ENCODE peak calls at places on chromosomes 12 and 14, in eight cellular contexts. One of them, this sample, is unnamed.

GRCh38 chr14:31965735-31966598 is 111.1 kb upstream of the ARHGAP5 start:
- DNase-seq in HepG2: peak; percentile 96
- DNase-seq in endodermal cell: no peak
- DNase-seq in left lung: no peak
- DNase-seq in heart right ventricle: no peak
- DNase-seq in CD8-positive, alpha-beta memory T cell: no peak
- DNase-seq in endothelial cell of umbilical vein: no peak
- DNase-seq in esophagus squamous epithelium: no peak
- DNase-seq in this sample: no peak

GRCh38 chr12:63103489-63104131 is 47.4 kb downstream of the AVPR1A start:
- DNase-seq in HepG2: peak; percentile 15
- DNase-seq in endodermal cell: no peak
- DNase-seq in left lung: no peak
- DNase-seq in heart right ventricle: no peak
- DNase-seq in CD8-positive, alpha-beta memory T cell: no peak
- DNase-seq in endothelial cell of umbilical vein: peak; percentile 36
- DNase-seq in esophagus squamous epithelium: no peak
- DNase-seq in this sample: no peak

GRCh38 chr12:130850418-130851021 is 11.5 kb upstream of the STX2 start:
- DNase-seq in HepG2: no peak
- DNase-seq in endodermal cell: peak; percentile 59
- DNase-seq in left lung: no peak
- DNase-seq in heart right ventricle: no peak
- DNase-seq in CD8-positive, alpha-beta memory T cell: no peak
- DNase-seq in endothelial cell of umbilical vein: no peak
- DNase-seq in esophagus squamous epithelium: no peak
- DNase-seq in this sample: no peak

GRCh38 chr12:50505945-50506344 is 1.2 kb downstream of the DIP2B start:
- DNase-seq in HepG2: no peak
- DNase-seq in endodermal cell: no peak
- DNase-seq in left lung: no peak
- DNase-seq in heart right ventricle: no peak
- DNase-seq in CD8-positive, alpha-beta memory T cell: no peak
- DNase-seq in endothelial cell of umbilical vein: peak; percentile 63
- DNase-seq in esophagus squamous epithelium: no peak
- DNase-seq in this sample: no peak

GRCh38 chr14:68110989-68111704 is 291.6 kb downstream of the RAD51B start:
- DNase-seq in HepG2: no peak
- DNase-seq in endodermal cell: no peak
- DNase-seq in left lung: no peak
- DNase-seq in heart right ventricle: no peak
- DNase-seq in CD8-positive, alpha-beta memory T cell: no peak
- DNase-seq in endothelial cell of umbilical vein: no peak
- DNase-seq in esophagus squamous epithelium: no peak
- DNase-seq in this sample: no peak

GRCh38 chr12:13581031-13581430 is 384.5 kb downstream of the EMP1 start:
- DNase-seq in HepG2: no peak
- DNase-seq in endodermal cell: no peak
- DNase-seq in left lung: no peak
- DNase-seq in heart right ventricle: no peak
- DNase-seq in CD8-positive, alpha-beta memory T cell: no peak
- DNase-seq in endothelial cell of umbilical vein: no peak
- DNase-seq in esophagus squamous epithelium: no peak
- DNase-seq in this sample: no peak

GRCh38 chr12:130198026-130198662 is 35.9 kb downstream of the FZD10 start:
- DNase-seq in HepG2: no peak
- DNase-seq in endodermal cell: peak; percentile 44
- DNase-seq in left lung: no peak
- DNase-seq in heart right ventricle: no peak
- DNase-seq in CD8-positive, alpha-beta memory T cell: no peak
- DNase-seq in endothelial cell of umbilical vein: no peak
- DNase-seq in esophagus squamous epithelium: no peak
- DNase-seq in this sample: no peak

GRCh38 chr14:30861200-30861599 is 13.2 kb upstream of the COCH start:
- DNase-seq in HepG2: no peak
- DNase-seq in endodermal cell: no peak
- DNase-seq in left lung: no peak
- DNase-seq in heart right ventricle: no peak
- DNase-seq in CD8-positive, alpha-beta memory T cell: no peak
- DNase-seq in endothelial cell of umbilical vein: no peak
- DNase-seq in esophagus squamous epithelium: no peak
- DNase-seq in this sample: no peak

GRCh38 chr12:131979606-131980005 is 29.9 kb downstream of the EP400 start:
- DNase-seq in HepG2: no peak
- DNase-seq in endodermal cell: peak; percentile 24
- DNase-seq in left lung: no peak
- DNase-seq in heart right ventricle: no peak
- DNase-seq in CD8-positive, alpha-beta memory T cell: no peak
- DNase-seq in endothelial cell of umbilical vein: no peak
- DNase-seq in esophagus squamous epithelium: no peak
- DNase-seq in this sample: no peak

GRCh38 chr12:120901818-120902217 is 2.3 kb downstream of the SPPL3 start:
- DNase-seq in HepG2: no peak
- DNase-seq in endodermal cell: peak; percentile 28
- DNase-seq in left lung: no peak
- DNase-seq in heart right ventricle: no peak
- DNase-seq in CD8-positive, alpha-beta memory T cell: no peak
- DNase-seq in endothelial cell of umbilical vein: no peak
- DNase-seq in esophagus squamous epithelium: no peak
- DNase-seq in this sample: no peak

GRCh38 chr12:54352022-54352531 is 12.2 kb downstream of the GPR84 start:
- DNase-seq in HepG2: no peak
- DNase-seq in endodermal cell: peak; percentile 93
- DNase-seq in left lung: no peak
- DNase-seq in heart right ventricle: peak; percentile 65
- DNase-seq in CD8-positive, alpha-beta memory T cell: no peak
- DNase-seq in endothelial cell of umbilical vein: no peak
- DNase-seq in esophagus squamous epithelium: no peak
- DNase-seq in this sample: peak; percentile 76

GRCh38 chr12:51759695-51760094 is 88.8 kb downstream of the FIGNL2 start:
- DNase-seq in HepG2: no peak
- DNase-seq in endodermal cell: no peak
- DNase-seq in left lung: no peak
- DNase-seq in heart right ventricle: no peak
- DNase-seq in CD8-positive, alpha-beta memory T cell: no peak
- DNase-seq in endothelial cell of umbilical vein: no peak
- DNase-seq in esophagus squamous epithelium: no peak
- DNase-seq in this sample: no peak

GRCh38 chr12:109492371-109492770 is 14.9 kb downstream of the UBE3B start:
- DNase-seq in HepG2: no peak
- DNase-seq in endodermal cell: no peak
- DNase-seq in left lung: no peak
- DNase-seq in heart right ventricle: no peak
- DNase-seq in CD8-positive, alpha-beta memory T cell: no peak
- DNase-seq in endothelial cell of umbilical vein: no peak
- DNase-seq in esophagus squamous epithelium: no peak
- DNase-seq in this sample: no peak

GRCh38 chr12:78239566-78239965 is 408.9 kb downstream of the NAV3 start:
- DNase-seq in HepG2: no peak
- DNase-seq in endodermal cell: no peak
- DNase-seq in left lung: no peak
- DNase-seq in heart right ventricle: no peak
- DNase-seq in CD8-positive, alpha-beta memory T cell: no peak
- DNase-seq in endothelial cell of umbilical vein: no peak
- DNase-seq in esophagus squamous epithelium: no peak
- DNase-seq in this sample: no peak

GRCh38 chr12:7083125-7083524 is 9.1 kb downstream of the C1R start:
- DNase-seq in HepG2: no peak
- DNase-seq in endodermal cell: no peak
- DNase-seq in left lung: no peak
- DNase-seq in heart right ventricle: no peak
- DNase-seq in CD8-positive, alpha-beta memory T cell: no peak
- DNase-seq in endothelial cell of umbilical vein: no peak
- DNase-seq in esophagus squamous epithelium: no peak
- DNase-seq in this sample: no peak

GRCh38 chr12:88781909-88782308 is 201.6 kb upstream of the KITLG start:
- DNase-seq in HepG2: no peak
- DNase-seq in endodermal cell: no peak
- DNase-seq in left lung: no peak
- DNase-seq in heart right ventricle: no peak
- DNase-seq in CD8-positive, alpha-beta memory T cell: no peak
- DNase-seq in endothelial cell of umbilical vein: no peak
- DNase-seq in esophagus squamous epithelium: no peak
- DNase-seq in this sample: no peak

GRCh38 chr12:63319936-63320633 is 169.1 kb upstream of the AVPR1A start:
- DNase-seq in HepG2: no peak
- DNase-seq in endodermal cell: no peak
- DNase-seq in left lung: no peak
- DNase-seq in heart right ventricle: no peak
- DNase-seq in CD8-positive, alpha-beta memory T cell: no peak
- DNase-seq in endothelial cell of umbilical vein: no peak
- DNase-seq in esophagus squamous epithelium: no peak
- DNase-seq in this sample: no peak

GRCh38 chr12:111826316-111826715 is 15.7 kb upstream of the MAPKAPK5 start:
- DNase-seq in HepG2: no peak
- DNase-seq in endodermal cell: no peak
- DNase-seq in left lung: no peak
- DNase-seq in heart right ventricle: no peak
- DNase-seq in CD8-positive, alpha-beta memory T cell: no peak
- DNase-seq in endothelial cell of umbilical vein: no peak
- DNase-seq in esophagus squamous epithelium: no peak
- DNase-seq in this sample: no peak

GRCh38 chr14:105945891-105946290 is 419.5 kb downstream of the TMEM121 start:
- DNase-seq in HepG2: no peak
- DNase-seq in endodermal cell: no peak
- DNase-seq in left lung: no peak
- DNase-seq in heart right ventricle: no peak
- DNase-seq in CD8-positive, alpha-beta memory T cell: no peak
- DNase-seq in endothelial cell of umbilical vein: no peak
- DNase-seq in esophagus squamous epithelium: no peak
- DNase-seq in this sample: no peak

GRCh38 chr12:6532051-6532926 is 2.0 kb upstream of the GAPDH start:
- DNase-seq in HepG2: peak; percentile 78
- DNase-seq in endodermal cell: peak; percentile 89
- DNase-seq in left lung: peak; percentile 86
- DNase-seq in heart right ventricle: no peak
- DNase-seq in CD8-positive, alpha-beta memory T cell: peak; percentile 83
- DNase-seq in endothelial cell of umbilical vein: peak; percentile 90
- DNase-seq in esophagus squamous epithelium: no peak
- DNase-seq in this sample: peak; percentile 90

GRCh38 chr14:74514471-74514932 is 20.9 kb downstream of the ISCA2 start:
- DNase-seq in HepG2: peak; percentile 25
- DNase-seq in endodermal cell: peak; percentile 53
- DNase-seq in left lung: no peak
- DNase-seq in heart right ventricle: no peak
- DNase-seq in CD8-positive, alpha-beta memory T cell: no peak
- DNase-seq in endothelial cell of umbilical vein: no peak
- DNase-seq in esophagus squamous epithelium: no peak
- DNase-seq in this sample: peak; percentile 42

GRCh38 chr12:48985901-48986300 is 7.8 kb downstream of the WNT1 start:
- DNase-seq in HepG2: no peak
- DNase-seq in endodermal cell: no peak
- DNase-seq in left lung: no peak
- DNase-seq in heart right ventricle: no peak
- DNase-seq in CD8-positive, alpha-beta memory T cell: no peak
- DNase-seq in endothelial cell of umbilical vein: no peak
- DNase-seq in esophagus squamous epithelium: no peak
- DNase-seq in this sample: no peak

GRCh38 chr14:76595266-76595665 is 166.0 kb upstream of the VASH1 start:
- DNase-seq in HepG2: no peak
- DNase-seq in endodermal cell: no peak
- DNase-seq in left lung: no peak
- DNase-seq in heart right ventricle: no peak
- DNase-seq in CD8-positive, alpha-beta memory T cell: no peak
- DNase-seq in endothelial cell of umbilical vein: no peak
- DNase-seq in esophagus squamous epithelium: no peak
- DNase-seq in this sample: no peak

GRCh38 chr12:57147641-57147944 is 174 bp upstream of the LRP1-AS start:
- DNase-seq in HepG2: peak; percentile 44
- DNase-seq in endodermal cell: peak; percentile 72
- DNase-seq in left lung: no peak
- DNase-seq in heart right ventricle: no peak
- DNase-seq in CD8-positive, alpha-beta memory T cell: no peak
- DNase-seq in endothelial cell of umbilical vein: peak; percentile 44
- DNase-seq in esophagus squamous epithelium: no peak
- DNase-seq in this sample: no peak
- H3K4me1 ChIP-seq in HepG2: peaks cover 90% of the 10 kb centered on the region
- H3K4me1 ChIP-seq in endodermal cell: peaks cover 26% of the 10 kb centered on the region
- H3K4me1 ChIP-seq in left lung: peaks cover 94% of the 10 kb centered on the region
- H3K4me1 ChIP-seq in heart right ventricle: peaks cover 89% of the 10 kb centered on the region
- H3K4me1 ChIP-seq in CD8-positive, alpha-beta memory T cell: no peaks in the 10 kb centered on the region
- H3K4me1 ChIP-seq in endothelial cell of umbilical vein: peaks cover 2% of the 10 kb centered on the region
- H3K4me1 ChIP-seq in esophagus squamous epithelium: peaks cover 86% of the 10 kb centered on the region
- H3K4me1 ChIP-seq in this sample: peaks cover 73% of the 10 kb centered on the region

DNA sequence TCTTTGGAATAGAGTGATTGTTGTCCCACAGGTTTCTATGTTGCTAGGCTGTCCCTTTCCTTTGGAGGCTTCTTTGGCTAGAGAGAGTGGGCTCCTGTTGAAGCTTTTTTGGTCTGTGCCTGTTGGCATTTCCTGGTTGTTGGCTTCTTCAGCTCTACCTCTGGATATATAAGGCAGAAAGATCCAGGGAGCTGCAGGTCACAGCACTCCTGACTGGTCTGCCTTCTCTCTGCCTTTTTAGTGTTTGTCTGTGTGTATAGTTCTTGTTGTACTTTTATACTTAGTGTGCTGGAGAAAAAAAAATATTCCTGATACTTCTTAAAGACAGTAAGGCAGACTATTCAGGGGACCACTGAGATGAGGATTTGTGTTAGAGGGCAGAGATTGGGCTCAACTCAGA is 202.7 kb downstream of the FBXL14 start:
- DNase-seq in HepG2: no peak
- DNase-seq in endodermal cell: peak; percentile 79
- DNase-seq in left lung: no peak
- DNase-seq in heart right ventricle: no peak
- DNase-seq in CD8-positive, alpha-beta memory T cell: no peak
- DNase-seq in endothelial cell of umbilical vein: no peak
- DNase-seq in esophagus squamous epithelium: no peak
- DNase-seq in this sample: no peak
- H3K9me3 ChIP-seq in HepG2: peaks cover 21% of the 10 kb centered on the region
- H3K9me3 ChIP-seq in endodermal cell: peaks cover 88% of the 10 kb centered on the region
- H3K9me3 ChIP-seq in left lung: no peaks in the 10 kb centered on the region
- H3K9me3 ChIP-seq in heart right ventricle: peaks cover 18% of the 10 kb centered on the region
- H3K9me3 ChIP-seq in CD8-positive, alpha-beta memory T cell: no peaks in the 10 kb centered on the region
- H3K9me3 ChIP-seq in endothelial cell of umbilical vein: no peaks in the 10 kb centered on the region
- H3K9me3 ChIP-seq in esophagus squamous epithelium: no peaks in the 10 kb centered on the region
- H3K9me3 ChIP-seq in this sample: no peaks in the 10 kb centered on the region

GRCh38 chr14:55125403-55125802 is 3.6 kb upstream of the LGALS3 start:
- DNase-seq in HepG2: no peak
- DNase-seq in endodermal cell: no peak
- DNase-seq in left lung: no peak
- DNase-seq in heart right ventricle: no peak
- DNase-seq in CD8-positive, alpha-beta memory T cell: no peak
- DNase-seq in endothelial cell of umbilical vein: no peak
- DNase-seq in esophagus squamous epithelium: no peak
- DNase-seq in this sample: no peak
- H3K4me1 ChIP-seq in HepG2: peaks cover 53% of the 10 kb centered on the region
- H3K4me1 ChIP-seq in endodermal cell: peaks cover 5% of the 10 kb centered on the region
- H3K4me1 ChIP-seq in left lung: peaks cover 89% of the 10 kb centered on the region
- H3K4me1 ChIP-seq in heart right ventricle: peaks cover 70% of the 10 kb centered on the region
- H3K4me1 ChIP-seq in CD8-positive, alpha-beta memory T cell: peaks cover 18% of the 10 kb centered on the region
- H3K4me1 ChIP-seq in endothelial cell of umbilical vein: peaks cover 3% of the 10 kb centered on the region
- H3K4me1 ChIP-seq in esophagus squamous epithelium: peaks cover 90% of the 10 kb centered on the region
- H3K4me1 ChIP-seq in this sample: peaks cover 10% of the 10 kb centered on the region

GRCh38 chr12:96876966-96877365 is 30.1 kb upstream of the NEDD1 start:
- DNase-seq in HepG2: no peak
- DNase-seq in endodermal cell: no peak
- DNase-seq in left lung: no peak
- DNase-seq in heart right ventricle: no peak
- DNase-seq in CD8-positive, alpha-beta memory T cell: no peak
- DNase-seq in endothelial cell of umbilical vein: no peak
- DNase-seq in esophagus squamous epithelium: no peak
- DNase-seq in this sample: no peak
- H3K9me3 ChIP-seq in HepG2: no peaks in the 10 kb centered on the region
- H3K9me3 ChIP-seq in endodermal cell: no peaks in the 10 kb centered on the region
- H3K9me3 ChIP-seq in left lung: no peaks in the 10 kb centered on the region
- H3K9me3 ChIP-seq in heart right ventricle: peaks cover 8% of the 10 kb centered on the region
- H3K9me3 ChIP-seq in CD8-positive, alpha-beta memory T cell: no peaks in the 10 kb centered on the region
- H3K9me3 ChIP-seq in endothelial cell of umbilical vein: no peaks in the 10 kb centered on the region
- H3K9me3 ChIP-seq in esophagus squamous epithelium: no peaks in the 10 kb centered on the region
- H3K9me3 ChIP-seq in this sample: no peaks in the 10 kb centered on the region

GRCh38 chr12:118318703-118319102 is 54.0 kb downstream of the TAOK3 start:
- DNase-seq in HepG2: no peak
- DNase-seq in endodermal cell: no peak
- DNase-seq in left lung: no peak
- DNase-seq in heart right ventricle: no peak
- DNase-seq in CD8-positive, alpha-beta memory T cell: no peak
- DNase-seq in endothelial cell of umbilical vein: no peak
- DNase-seq in esophagus squamous epithelium: no peak
- DNase-seq in this sample: no peak
- H3K4me1 ChIP-seq in HepG2: no peaks in the 10 kb centered on the region
- H3K4me1 ChIP-seq in endodermal cell: no peaks in the 10 kb centered on the region
- H3K4me1 ChIP-seq in left lung: peaks cover 6% of the 10 kb centered on the region
- H3K4me1 ChIP-seq in heart right ventricle: peaks cover 13% of the 10 kb centered on the region
- H3K4me1 ChIP-seq in CD8-positive, alpha-beta memory T cell: peaks cover 9% of the 10 kb centered on the region
- H3K4me1 ChIP-seq in endothelial cell of umbilical vein: no peaks in the 10 kb centered on the region
- H3K4me1 ChIP-seq in esophagus squamous epithelium: no peaks in the 10 kb centered on the region
- H3K4me1 ChIP-seq in this sample: no peaks in the 10 kb centered on the region